ENCODE peak calls at places on chromosomes 6 and 20, in four cellular contexts. F, T, S and H are unnamed samples.

GRCh38 chr20:4435210-4435609 is 286.5 kb upstream of the PRND start:
- DNase-seq in S (peak; percentile 40), T (no peak), F (peak; percentile 26), H (no peak)

GRCh38 chr20:64219730-64220129 is 35.8 kb upstream of the PCMTD2 start:
- DNase-seq in F (no peak), S (no peak), T (no peak), H (no peak)

GRCh38 chr20:18683839-18684238 is 96.0 kb downstream of the DTD1 start:
- DNase-seq in S (no peak), F (no peak), T (no peak), H (no peak)

GRCh38 chr6:17038316-17038715 is 63.5 kb upstream of the STMND1 start:
- DNase-seq in S (no peak), T (peak; percentile 45), F (peak; percentile 72), H (no peak)

GRCh38 chr6:3723966-3724365 is 27.5 kb downstream of the PXDC1 start:
- DNase-seq in F (no peak), T (no peak), S (no peak), H (no peak)

GRCh38 chr20:57811373-57812020 is 101.7 kb upstream of the PMEPA1 start:
- DNase-seq in F (no peak), T (no peak), S (peak; percentile 13), H (no peak)

GRCh38 chr6:110556317-110557115 is 80.1 kb upstream of the SLC22A16 start:
- DNase-seq in T (no peak), S (no peak), F (no peak), H (no peak)

GRCh38 chr6:106287215-106287614 is 38.3 kb downstream of the ATG5 start:
- DNase-seq in S (no peak), T (no peak), F (no peak), H (no peak)

GRCh38 chr6:170085475-170086401 is 205.1 kb downstream of the DLL1 start:
- DNase-seq in F (no peak), T (no peak), S (no peak), H (no peak)

GRCh38 chr6:68144667-68145066 is 490.4 kb upstream of the ADGRB3 start:
- DNase-seq in T (no peak), F (no peak), S (no peak), H (no peak)
- H3K4me3 ChIP-seq in T (no peak overlapping the region), F (no peak overlapping the region), S (no peak overlapping the region), H (no peak overlapping the region)

GRCh38 chr20:50153153-50153499 is 397 bp downstream of the PEDS1 start:
- DNase-seq in S (no peak), T (no peak), F (no peak), H (no peak)
- TF ChIP-seq CTCF in S (no peak), T (no peak), F (no peak), H (no peak)

DNA sequence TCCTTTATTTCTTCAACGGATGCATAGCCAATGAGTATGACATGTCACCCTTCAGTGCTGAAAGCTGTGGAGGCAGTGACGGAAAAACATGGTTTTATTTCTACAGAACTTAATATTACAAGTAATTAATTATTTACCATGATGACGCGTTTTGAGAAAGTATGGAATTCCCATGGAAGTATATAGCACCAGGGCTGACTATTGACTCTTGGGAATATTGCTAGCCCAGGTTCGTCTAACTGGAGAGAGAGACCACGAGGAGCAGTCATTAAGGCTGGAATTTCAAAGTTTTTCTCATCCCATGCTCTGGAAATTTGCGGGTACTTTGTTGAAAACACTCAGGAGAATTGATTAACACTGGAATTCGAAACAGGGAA is 155.2 kb upstream of the PRSS16 start:
- DNase-seq in S (no peak), F (no peak), T (no peak), H (no peak)
- H3K4me3 ChIP-seq in S (peak overlapping the region; percentile 46), F (peak overlapping the region; percentile 22), T (peak overlapping the region; percentile 51), H (peak overlapping the region; percentile 48)

GRCh38 chr6:47097092-47097945 is 55.2 kb upstream of the ADGRF1 start:
- DNase-seq in S (peak; percentile 85), F (peak; percentile 90), T (peak; percentile 90), H (peak; percentile 78)
- TF ChIP-seq CTCF in S (peak; percentile 72), F (peak; percentile 83), T (peak; percentile 77), H (peak; percentile 83)

GRCh38 chr6:1670711-1671462 is 61.2 kb downstream of the FOXC1 start:
- DNase-seq in F (no peak), S (peak; percentile 53), T (no peak), H (no peak)
- H3K4me3 ChIP-seq in F (no peak overlapping the region), S (no peak overlapping the region), T (no peak overlapping the region), H (no peak overlapping the region)

GRCh38 chr6:134437376-134437775 is 119.5 kb upstream of the SGK1 start:
- DNase-seq in F (peak; percentile 61), T (peak; percentile 49), S (peak; percentile 58), H (no peak)
- TF ChIP-seq CTCF in F (no peak), T (no peak), S (no peak), H (no peak)

DNA sequence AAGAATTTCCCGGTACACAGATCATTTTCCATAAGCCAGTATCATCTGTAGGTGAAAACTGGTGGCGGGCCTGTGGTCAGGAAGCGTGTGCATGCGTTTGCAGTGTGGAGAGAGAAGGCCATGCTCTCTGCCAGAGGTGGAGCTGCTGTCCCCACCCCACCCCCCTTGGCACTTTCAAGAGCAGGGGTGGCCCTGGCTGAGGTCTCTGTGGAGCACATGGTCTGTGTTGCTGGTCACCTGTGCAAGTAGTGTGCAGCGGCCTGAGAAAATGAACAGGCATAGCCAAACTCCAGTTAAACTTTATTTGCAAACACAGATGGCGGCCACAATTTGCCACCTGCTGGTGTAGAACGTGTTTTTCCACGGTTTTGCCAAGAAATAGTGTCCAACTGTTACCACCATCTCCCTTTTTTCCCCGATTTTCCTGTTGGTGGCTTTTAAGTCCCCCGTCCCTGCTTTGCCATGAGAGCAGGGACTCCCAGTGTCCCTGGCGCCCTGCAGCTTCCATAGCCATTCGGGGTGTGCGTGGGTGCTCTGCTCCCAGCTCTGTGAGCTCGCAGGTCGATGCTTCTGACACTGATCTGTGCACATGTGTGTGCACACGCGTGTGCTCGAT is 2.5 kb downstream of the ADRM1 start:
- DNase-seq in T (no peak), F (no peak), S (no peak), H (no peak)
- H3K4me3 ChIP-seq in T (peak overlapping the region; percentile 82), F (no peak overlapping the region), S (peak overlapping the region; percentile 81), H (no peak overlapping the region)

GRCh38 chr6:145028144-145028818 is 707.0 kb downstream of the EPM2A start:
- DNase-seq in F (peak; percentile 51), T (peak; percentile 56), S (peak; percentile 51), H (no peak)
- TF ChIP-seq CTCF in F (peak; percentile 43), T (peak; percentile 65), S (peak; percentile 63), H (peak; percentile 42)

DNA sequence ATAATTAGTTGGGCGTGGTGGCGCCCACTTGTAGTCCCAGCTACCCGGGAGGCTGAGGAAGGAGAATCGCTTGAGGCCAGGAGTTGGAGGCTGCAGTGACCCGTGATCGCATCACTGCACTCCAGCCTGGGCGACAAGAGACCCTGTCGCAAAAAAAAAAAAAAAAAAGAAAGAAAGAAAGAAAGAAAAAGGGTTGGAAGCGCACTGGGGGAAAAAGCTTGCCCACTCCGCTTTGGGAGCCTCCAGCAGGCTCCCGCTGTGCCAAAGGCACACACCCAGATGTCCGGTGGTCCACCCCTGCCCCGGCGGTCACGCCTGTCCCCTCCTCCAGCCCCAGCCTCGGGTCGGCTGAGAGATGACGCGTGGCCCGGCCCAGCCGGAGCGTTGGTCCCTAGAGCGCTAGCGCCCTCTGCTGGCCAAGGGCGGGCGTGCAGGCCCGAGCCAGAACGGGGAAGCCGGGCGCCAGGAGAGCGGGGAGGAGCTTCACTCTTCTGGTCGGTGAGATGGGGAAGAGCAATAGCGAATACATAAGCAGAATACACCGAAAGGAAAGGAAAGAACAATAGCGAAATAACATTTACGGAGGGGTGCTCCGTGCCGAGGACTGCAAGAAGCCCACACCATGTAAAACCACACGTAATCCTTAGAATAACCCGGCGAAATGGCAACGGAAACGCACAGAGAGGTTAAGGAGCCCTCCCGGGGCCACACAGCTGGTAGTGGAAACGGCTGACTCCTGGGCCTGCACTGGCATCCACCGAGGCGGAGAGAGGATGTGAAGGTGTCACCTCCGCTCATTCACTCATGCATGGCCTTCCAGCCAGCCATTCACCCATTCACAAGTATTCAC is 41.7 kb downstream of the UBE2V1 start:
- DNase-seq in F (peak; percentile 65), T (peak; percentile 79), S (peak; percentile 74), H (peak; percentile 44)
- H3K4me3 ChIP-seq in F (peak overlapping the region; percentile 53), T (peak overlapping the region; percentile 50), S (peak overlapping the region; percentile 35), H (peak overlapping the region; percentile 32)

GRCh38 chr6:11672261-11672660 is 106.3 kb downstream of the ADTRP start:
- DNase-seq in S (no peak), T (no peak), F (no peak), H (no peak)

GRCh38 chr6:11663519-11663918 is 115.1 kb downstream of the ADTRP start:
- DNase-seq in F (no peak), S (no peak), T (no peak), H (no peak)

GRCh38 chr6:11665636-11666335 is 112.8 kb downstream of the ADTRP start:
- DNase-seq in T (no peak), F (no peak), S (no peak), H (no peak)

GRCh38 chr6:11668455-11668854 is 110.1 kb downstream of the ADTRP start:
- DNase-seq in F (no peak), T (no peak), S (no peak), H (no peak)

GRCh38 chr6:11667876-11668275 is 110.7 kb downstream of the ADTRP start:
- DNase-seq in T (no peak), F (no peak), S (no peak), H (no peak)
- TF ChIP-seq CTCF in T (no peak), F (no peak), S (no peak), H (no peak)